ENCODE peak calls at places on chromosome 13, in eight cellular contexts. B, Q, C, U, Y, N, X and A are unnamed samples.

GRCh38 chr13:19888799-19889198 is 25.4 kb upstream of the ZMYM5 start:
- DNase-seq in Q (peak), U (peak), N (no peak), B (no peak), X (no peak), Y (no peak), C (no peak), A (no peak)

GRCh38 chr13:50543767-50544166 is 299.7 kb downstream of the DLEU7 start:
- DNase-seq in Y (peak), C (no peak), Q (peak), B (no peak), X (peak), U (peak), N (no peak), A (peak)

GRCh38 chr13:27857271-27857670 is 62.5 kb upstream of the PDX1 start:
- DNase-seq in C (no peak), N (no peak), X (no peak), U (no peak), Q (no peak), B (no peak), Y (no peak), A (no peak)

GRCh38 chr13:84137292-84137691 is 255.0 kb upstream of the SLITRK1 start:
- DNase-seq in U (no peak), Q (peak), X (no peak), B (no peak), N (no peak), C (no peak), Y (no peak), A (no peak)

GRCh38 chr13:20860844-20861243 is 41.7 kb downstream of the XPO4 start:
- DNase-seq in Q (peak), Y (no peak), U (no peak), B (no peak), N (no peak), X (no peak), C (no peak), A (no peak)

GRCh38 chr13:63972328-63972727 is 2556.7 kb upstream of the PCDH20 start:
- DNase-seq in N (no peak), Y (no peak), X (no peak), C (no peak), U (peak), Q (no peak), B (no peak), A (no peak)

GRCh38 chr13:35179920-35180663 is 238.0 kb downstream of the NBEA start:
- DNase-seq in Q (no peak), X (no peak), U (no peak), C (no peak), N (no peak), Y (no peak), B (no peak), A (no peak)

GRCh38 chr13:21675095-21676007 is 4.5 kb downstream of the FGF9 start:
- DNase-seq in Y (no peak), B (no peak), N (no peak), C (no peak), Q (no peak), X (peak), U (no peak), A (peak)

GRCh38 chr13:39779337-39780270 is 124.1 kb downstream of the COG6 start:
- DNase-seq in X (no peak), Q (peak), U (peak), N (no peak), Y (no peak), B (no peak), C (no peak), A (no peak)

GRCh38 chr13:41418027-41418426 is 39.3 kb upstream of the RGCC start:
- DNase-seq in Y (peak), X (no peak), C (no peak), B (no peak), Q (peak), U (no peak), N (peak), A (no peak)

GRCh38 chr13:66967825-66968597 is 262.1 kb downstream of the PCDH9 start:
- DNase-seq in Y (no peak), N (no peak), U (no peak), B (no peak), Q (no peak), C (no peak), X (no peak), A (peak)

GRCh38 chr13:47959468-47960088 is 41.5 kb downstream of the SUCLA2 start:
- DNase-seq in X (no peak), U (no peak), N (no peak), Q (no peak), C (no peak), Y (no peak), B (no peak), A (no peak)

GRCh38 chr13:100941811-100942361 is 267.3 kb upstream of the TMTC4 start:
- DNase-seq in B (no peak), C (no peak), N (no peak), Q (no peak), Y (no peak), X (no peak), U (no peak), A (no peak)

GRCh38 chr13:31105856-31106255 is 55.8 kb downstream of the HSPH1 start:
- DNase-seq in X (no peak), B (no peak), N (no peak), C (no peak), Y (no peak), U (no peak), Q (no peak), A (no peak)

GRCh38 chr13:36530050-36530789 is 97.9 kb downstream of the CCNA1 start:
- DNase-seq in U (peak), N (no peak), B (no peak), C (no peak), Y (no peak), X (peak), Q (peak), A (no peak)

GRCh38 chr13:44141725-44142539 is 231.7 kb upstream of the SERP2 start:
- DNase-seq in C (peak), N (peak), X (peak), Y (peak), U (peak), B (peak), Q (peak), A (peak)

GRCh38 chr13:110012102-110012739 is 225.8 kb upstream of the IRS2 start:
- DNase-seq in C (peak), Q (peak), B (peak), X (no peak), U (peak), N (peak), Y (peak), A (no peak)

GRCh38 chr13:40164137-40164536 is 502.3 kb downstream of the FOXO1 start:
- DNase-seq in C (no peak), N (no peak), U (peak), Y (no peak), B (no peak), X (no peak), Q (no peak), A (no peak)

GRCh38 chr13:28657784-28658538 is 969 bp upstream of the POMP start:
- DNase-seq in Y (no peak), X (peak), C (no peak), B (no peak), U (no peak), Q (peak), N (no peak), A (no peak)

GRCh38 chr13:73063166-73063565 is 4.4 kb downstream of the KLF5 start:
- DNase-seq in N (no peak), X (no peak), Q (no peak), C (no peak), B (no peak), Y (no peak), U (peak), A (no peak)

GRCh38 chr13:30766957-30767603 is 31.7 kb downstream of the ALOX5AP start:
- DNase-seq in B (peak), Q (no peak), X (no peak), Y (no peak), N (no peak), U (no peak), C (no peak), A (no peak)

GRCh38 chr13:49454388-49455015 is 10.4 kb downstream of the SETDB2 start:
- DNase-seq in Q (peak), N (no peak), Y (peak), B (no peak), U (no peak), C (no peak), X (no peak), A (no peak)
- H3K4me3 ChIP-seq in Q (no peak), N (peak), Y (peak), B (no peak), U (no peak), C (no peak), X (no peak), A (no peak)

DNA sequence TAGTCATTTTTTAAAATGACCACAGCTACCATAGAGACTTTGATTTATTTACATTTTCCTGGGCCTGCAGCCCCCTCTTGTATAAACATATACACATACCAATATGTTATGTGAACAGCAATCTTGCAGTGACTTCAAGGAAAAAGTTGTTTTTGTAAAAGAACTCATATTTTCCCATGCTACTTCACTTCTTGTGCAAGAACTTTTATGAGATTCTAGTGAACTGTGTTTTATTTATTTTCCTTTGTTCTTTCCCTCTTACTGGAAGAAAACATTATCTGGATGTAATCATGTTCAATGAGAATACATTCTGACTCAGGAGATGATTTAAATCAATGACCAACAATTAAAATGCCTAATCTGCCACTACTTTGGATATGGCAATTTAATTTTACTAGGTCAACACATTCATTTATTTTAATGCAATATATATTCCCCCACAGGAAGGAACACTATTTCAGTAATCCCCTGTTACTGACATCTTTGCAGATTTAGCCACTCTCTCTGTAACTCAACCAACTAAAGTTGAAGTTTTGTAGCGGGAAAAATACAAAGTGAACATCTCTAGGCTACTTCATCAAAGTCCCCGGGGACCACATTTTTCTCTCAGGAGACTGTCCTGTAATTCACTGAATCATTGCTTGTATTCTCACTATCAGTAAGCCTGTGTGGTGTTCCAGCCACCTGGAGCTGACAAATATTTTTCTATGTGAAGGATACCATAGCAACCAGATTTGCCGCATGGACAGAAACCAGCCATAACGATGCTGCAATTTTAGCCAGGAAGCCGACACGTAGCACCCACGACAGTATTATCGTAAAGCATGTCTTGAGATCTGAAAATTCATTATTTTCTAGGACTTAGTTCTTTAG is 90.5 kb downstream of the STARD13 start:
- DNase-seq in N (peak), Q (peak), C (no peak), Y (peak), X (no peak), U (peak), B (no peak), A (no peak)
- H3K4me3 ChIP-seq in N (no peak), Q (no peak), C (no peak), Y (peak), X (no peak), U (no peak), B (no peak), A (no peak)

GRCh38 chr13:93304868-93305613 is 78.4 kb downstream of the GPC6 start:
- DNase-seq in Q (no peak), N (no peak), X (no peak), Y (no peak), C (no peak), B (no peak), U (no peak), A (no peak)

GRCh38 chr13:93304134-93304533 is 77.5 kb downstream of the GPC6 start:
- DNase-seq in N (no peak), B (no peak), Y (no peak), X (peak), C (no peak), U (no peak), Q (no peak), A (no peak)

GRCh38 chr13:93307651-93308050 is 81.0 kb downstream of the GPC6 start:
- DNase-seq in X (no peak), B (no peak), Y (no peak), N (no peak), C (no peak), Q (no peak), U (no peak), A (no peak)

GRCh38 chr13:93307166-93307565 is 80.6 kb downstream of the GPC6 start:
- DNase-seq in N (no peak), Y (no peak), X (no peak), Q (no peak), U (no peak), C (no peak), B (no peak), A (no peak)

GRCh38 chr13:93305886-93306285 is 79.3 kb downstream of the GPC6 start:
- DNase-seq in Y (no peak), X (no peak), Q (no peak), B (no peak), C (no peak), N (no peak), U (peak), A (no peak)
- H3K4me3 ChIP-seq in Y (no peak), X (no peak), Q (no peak), B (no peak), C (no peak), N (no peak), U (no peak), A (no peak)

GRCh38 chr13:46667687-46668281 is 114.8 kb downstream of the LRCH1 start:
- DNase-seq in Q (no peak), B (no peak), Y (no peak), N (no peak), C (no peak), X (no peak), U (no peak), A (no peak)

GRCh38 chr13:46668906-46669525 is 116.0 kb downstream of the LRCH1 start:
- DNase-seq in X (no peak), B (no peak), U (no peak), N (no peak), Q (no peak), C (no peak), Y (no peak), A (no peak)

GRCh38 chr13:46665630-46666482 is 112.9 kb downstream of the LRCH1 start:
- DNase-seq in Q (no peak), X (no peak), Y (no peak), U (peak), N (no peak), C (no peak), B (no peak), A (no peak)

GRCh38 chr13:46666727-46667456 is 113.9 kb downstream of the LRCH1 start:
- DNase-seq in B (no peak), X (peak), Q (no peak), U (no peak), N (no peak), C (no peak), Y (no peak), A (peak)

GRCh38 chr13:46668302-46668720 is 115.3 kb downstream of the LRCH1 start:
- DNase-seq in C (no peak), Y (peak), N (peak), Q (peak), X (no peak), B (no peak), U (peak), A (no peak)
- H3K4me3 ChIP-seq in C (no peak), Y (peak), N (no peak), Q (peak), X (no peak), B (no peak), U (no peak), A (no peak)

GRCh38 chr13:108218044-108218974 is at the start of gene ABHD13:
- DNase-seq in X (peak), U (peak), C (peak), Y (peak), B (peak), Q (peak), N (peak), A (peak)

GRCh38 chr13:108214511-108215383 is 589 bp downstream of the LIG4 start:
- DNase-seq in N (no peak), U (peak), B (no peak), Y (no peak), X (peak), C (no peak), Q (no peak), A (no peak)

GRCh38 chr13:108215428-108215827 is at the start of gene LIG4:
- DNase-seq in C (peak), U (peak), N (peak), B (peak), X (peak), Q (peak), Y (peak), A (peak)

GRCh38 chr13:108223850-108224503 is 5.8 kb downstream of the ABHD13 start:
- DNase-seq in U (no peak), C (no peak), X (no peak), N (no peak), B (no peak), Q (no peak), Y (no peak), A (no peak)

DNA sequence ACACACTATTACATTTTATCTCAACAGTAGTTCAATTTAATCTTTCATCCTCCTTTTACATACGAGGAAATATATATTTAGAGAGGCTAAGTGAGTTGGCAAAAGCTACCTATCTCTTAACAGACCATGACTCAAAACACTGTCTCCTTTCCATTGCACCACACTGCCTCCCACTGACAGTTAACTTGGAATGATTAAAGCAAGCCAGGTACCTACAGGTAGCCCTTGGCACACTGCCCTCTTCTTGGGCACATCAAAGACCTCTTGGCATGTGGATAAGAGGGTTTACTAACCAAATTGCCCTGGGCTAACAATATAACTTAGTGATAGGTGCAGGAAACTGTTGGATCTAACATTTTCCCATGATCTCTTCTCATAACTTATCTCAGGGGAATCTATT is 1.9 kb downstream of the ABHD13 start:
- DNase-seq in U (peak), X (no peak), B (no peak), N (no peak), Y (no peak), Q (no peak), C (no peak), A (no peak)
- H3K4me3 ChIP-seq in U (peak), X (no peak), B (no peak), N (peak), Y (peak), Q (no peak), C (peak), A (peak)

GRCh38 chr13:98997051-98997730 is 19.3 kb upstream of the DOCK9 start:
- DNase-seq in B (no peak), Q (peak), X (no peak), U (no peak), C (no peak), N (no peak), Y (no peak), A (no peak)

GRCh38 chr13:98997738-98998641 is 20.1 kb upstream of the DOCK9 start:
- DNase-seq in C (peak), B (no peak), U (peak), Q (peak), Y (no peak), N (peak), X (no peak), A (no peak)

GRCh38 chr13:99000137-99000536 is 22.3 kb upstream of the DOCK9 start:
- DNase-seq in X (no peak), B (no peak), N (no peak), Q (no peak), Y (no peak), C (no peak), U (no peak), A (no peak)

GRCh38 chr13:98999635-98999952 is 21.7 kb upstream of the DOCK9 start:
- DNase-seq in B (no peak), Y (no peak), X (no peak), Q (no peak), U (no peak), N (no peak), C (no peak), A (no peak)

DNA sequence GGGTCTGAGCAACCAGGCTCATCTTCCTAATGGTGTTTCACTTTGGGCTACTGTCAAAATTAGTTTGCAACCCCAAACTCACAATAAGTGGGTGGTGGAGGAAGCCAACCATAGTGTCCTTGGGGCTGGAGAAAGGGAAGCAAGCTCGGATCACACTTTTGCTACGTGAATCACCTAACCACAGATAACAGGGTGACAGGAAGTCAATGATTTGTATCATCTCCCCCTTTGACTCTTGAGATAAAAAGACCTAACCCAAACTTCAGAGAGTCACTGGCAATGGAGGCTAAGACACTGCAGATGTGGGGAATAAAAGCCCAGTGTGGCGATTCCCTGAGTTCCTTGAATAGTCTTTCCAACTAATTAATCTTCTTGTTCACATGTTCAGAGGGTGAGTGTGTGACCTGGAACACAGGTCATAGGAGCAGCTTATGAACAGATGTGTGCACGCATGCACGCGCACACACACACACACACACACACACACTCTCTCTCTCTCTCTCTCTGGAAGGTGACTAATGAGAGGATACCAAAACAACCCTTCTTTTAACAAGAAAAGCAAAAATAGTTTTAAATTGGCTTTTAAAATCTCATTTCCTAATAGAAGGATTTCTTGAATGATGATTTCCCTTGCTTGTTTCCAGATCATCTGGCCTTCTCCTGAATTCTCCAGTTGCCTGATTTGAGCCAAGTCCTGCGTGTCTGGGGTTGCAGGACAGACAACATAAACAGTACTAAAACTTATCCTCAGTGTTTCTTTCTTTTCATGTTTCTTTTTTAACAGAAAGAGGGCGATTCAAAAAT is 21.2 kb upstream of the DOCK9 start:
- DNase-seq in Q (peak), X (no peak), C (no peak), B (no peak), N (no peak), U (no peak), Y (no peak), A (no peak)
- H3K4me3 ChIP-seq in Q (no peak), X (no peak), C (no peak), B (no peak), N (no peak), U (no peak), Y (no peak), A (no peak)

GRCh38 chr13:113548171-113548641 is 36.3 kb upstream of the TFDP1 start:
- DNase-seq in Y (no peak), C (no peak), X (peak), U (no peak), N (no peak), B (no peak), Q (peak), A (peak)
- H3K4me3 ChIP-seq in Y (no peak), C (no peak), X (no peak), U (no peak), N (no peak), B (no peak), Q (no peak), A (no peak)

GRCh38 chr13:74555291-74556001 is 421.2 kb upstream of the KLF12 start:
- DNase-seq in B (no peak), X (no peak), Y (no peak), U (no peak), Q (peak), C (no peak), N (no peak), A (no peak)
- H3K4me3 ChIP-seq in B (no peak), X (no peak), Y (no peak), U (no peak), Q (no peak), C (no peak), N (no peak), A (no peak)